ENCODE peak calls at places on chromosome 4, in nine cellular contexts. Q is epithelial cell of esophagus; H is keratinocyte; U is astrocyte of the spinal cord; R is neural crest cell; Y is nephron progenitor cell; K is CD8-positive, alpha-beta T cell; F is heart left ventricle; X is astrocyte of the cerebellum. E is an unnamed sample.

GRCh38 chr4:150256841-150257273 is 178.6 kb downstream of the DCLK2 start:
- DNase-seq in Q (peak), H (peak), U (no peak), R (peak), Y (no peak), K (no peak), F (no peak), X (no peak), E (no peak)

GRCh38 chr4:10625130-10625529 is 59.4 kb downstream of the CLNK start:
- DNase-seq in Q (no peak), H (no peak), U (peak), R (no peak), Y (no peak), K (no peak), F (no peak), X (no peak), E (no peak)

GRCh38 chr4:51906167-51906647 is 63.3 kb downstream of the DCUN1D4 start:
- DNase-seq in Q (no peak), H (no peak), U (no peak), R (no peak), Y (no peak), K (no peak), F (no peak), X (no peak), E (no peak)

GRCh38 chr4:66575024-66575696 is 904.9 kb upstream of the EPHA5 start:
- DNase-seq in Q (peak), H (no peak), U (peak), R (no peak), Y (no peak), K (no peak), F (no peak), X (peak), E (no peak)

GRCh38 chr4:42642136-42642797 is 14.6 kb downstream of the ATP8A1 start:
- DNase-seq in Q (no peak), H (no peak), U (no peak), R (no peak), Y (no peak), K (no peak), F (no peak), X (no peak), E (no peak)

GRCh38 chr4:17063870-17064269 is 165.4 kb upstream of the LDB2 start:
- DNase-seq in Q (no peak), H (no peak), U (peak), R (no peak), Y (no peak), K (no peak), F (no peak), X (no peak), E (no peak)

GRCh38 chr4:55216871-55217635 is 91.7 kb upstream of the KDR start:
- DNase-seq in Q (peak), H (no peak), U (no peak), R (no peak), Y (no peak), K (no peak), F (no peak), X (no peak), E (no peak)

GRCh38 chr4:73814679-73815078 is 21.8 kb upstream of the CXCL6 start:
- DNase-seq in Q (peak), H (no peak), U (no peak), R (no peak), Y (no peak), K (no peak), F (no peak), X (no peak), E (no peak)

GRCh38 chr4:189202182-189202868 is 738.3 kb upstream of the FRG1 start:
- DNase-seq in Q (peak), H (no peak), U (peak), R (peak), Y (peak), K (no peak), F (peak), X (peak), E (peak)

GRCh38 chr4:174408841-174409552 is 113.3 kb downstream of the HPGD start:
- DNase-seq in Q (no peak), H (no peak), U (no peak), R (no peak), Y (no peak), K (no peak), F (no peak), X (no peak), E (no peak)

GRCh38 chr4:175946472-175947116 is 119.0 kb upstream of the WDR17 start:
- DNase-seq in Q (no peak), H (no peak), U (no peak), R (no peak), Y (no peak), K (no peak), F (no peak), X (no peak), E (no peak)

GRCh38 chr4:14880805-14881204 is 121.5 kb upstream of the CPEB2 start:
- DNase-seq in Q (peak), H (no peak), U (no peak), R (no peak), Y (no peak), K (no peak), F (no peak), X (no peak), E (no peak)

GRCh38 chr4:106588906-106589305 is 220.3 kb upstream of the GIMD1 start:
- DNase-seq in Q (peak), H (no peak), U (no peak), R (no peak), Y (no peak), K (no peak), F (no peak), X (no peak), E (no peak)

GRCh38 chr4:185215261-185215660 is 5.9 kb downstream of the SNX25 start:
- DNase-seq in Q (no peak), H (no peak), U (no peak), R (no peak), Y (no peak), K (no peak), F (no peak), X (no peak), E (no peak)

GRCh38 chr4:156788782-156789181 is 182.8 kb downstream of the PDGFC start:
- DNase-seq in Q (no peak), H (no peak), U (no peak), R (no peak), Y (no peak), K (no peak), F (no peak), X (no peak), E (no peak)

GRCh38 chr4:11438647-11439046 is 10.0 kb upstream of the HS3ST1 start:
- DNase-seq in Q (peak), H (no peak), U (no peak), R (no peak), Y (no peak), K (no peak), F (no peak), X (no peak), E (no peak)

GRCh38 chr4:8856835-8857590 is 14.6 kb downstream of the HMX1 start:
- DNase-seq in Q (no peak), H (no peak), U (no peak), R (no peak), Y (no peak), K (no peak), F (no peak), X (no peak), E (no peak)

GRCh38 chr4:80026080-80026479 is 46.9 kb downstream of the ANTXR2 start:
- DNase-seq in Q (peak), H (no peak), U (no peak), R (no peak), Y (no peak), K (no peak), F (no peak), X (no peak), E (no peak)

GRCh38 chr4:3291969-3292570 is 751 bp upstream of the RGS12 start:
- DNase-seq in Q (peak), H (no peak), U (peak), R (peak), Y (peak), K (no peak), F (peak), X (no peak), E (peak)

GRCh38 chr4:93865650-93866049 is 37.1 kb downstream of the ATOH1 start:
- DNase-seq in Q (no peak), H (no peak), U (no peak), R (no peak), Y (no peak), K (no peak), F (no peak), X (no peak), E (no peak)
- TF ChIP-seq CTCF in Q (peak), H (no peak), U (no peak), R (peak), Y (peak), K (no peak), F (no peak), X (peak), E (peak)

DNA sequence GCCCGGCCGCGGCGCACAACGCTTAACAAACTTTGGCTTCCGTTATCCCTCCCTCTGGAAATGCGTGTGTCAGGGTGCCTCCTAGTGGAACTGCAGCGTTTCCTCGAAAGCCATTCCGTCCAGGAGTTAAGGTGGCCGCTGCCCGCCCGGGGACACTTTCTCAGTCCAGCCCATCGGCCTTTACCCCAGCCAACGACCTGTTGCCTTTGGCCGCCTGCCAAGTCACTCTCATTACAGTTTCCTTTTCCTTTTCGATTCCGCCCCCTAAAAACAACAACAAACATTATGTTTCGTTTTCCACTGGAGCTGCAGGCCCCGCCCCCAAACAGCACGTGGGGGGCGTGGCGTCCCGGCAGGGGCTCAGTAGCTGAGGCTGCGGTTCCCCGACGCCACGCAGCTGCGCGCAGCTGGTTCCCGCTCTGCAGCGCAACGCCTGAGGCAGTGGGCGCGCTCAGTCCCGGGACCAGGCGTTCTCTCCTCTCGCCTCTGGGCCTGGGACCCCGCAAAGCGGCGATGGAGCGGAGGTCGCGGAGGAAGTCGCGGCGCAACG is at the start of gene HERC5:
- DNase-seq in Q (peak), H (peak), U (peak), R (peak), Y (peak), K (peak), F (peak), X (peak), E (peak)
- TF ChIP-seq CTCF in Q (peak), H (peak), U (peak), R (peak), Y (peak), K (no peak), F (peak), X (peak), E (peak)

GRCh38 chr4:22999419-22999818 is 306.7 kb downstream of the GBA3 start:
- DNase-seq in Q (no peak), H (no peak), U (peak), R (no peak), Y (no peak), K (no peak), F (no peak), X (no peak), E (no peak)
- TF ChIP-seq CTCF in Q (no peak), H (no peak), U (peak), R (no peak), Y (no peak), K (no peak), F (no peak), X (peak), E (no peak)

GRCh38 chr4:5409237-5409636 is 299.1 kb downstream of the EVC2 start:
- DNase-seq in Q (peak), H (no peak), U (no peak), R (no peak), Y (no peak), K (no peak), F (no peak), X (no peak), E (no peak)

GRCh38 chr4:5412296-5412695 is 296.1 kb downstream of the EVC2 start:
- DNase-seq in Q (no peak), H (no peak), U (no peak), R (no peak), Y (no peak), K (no peak), F (no peak), X (no peak), E (peak)

DNA sequence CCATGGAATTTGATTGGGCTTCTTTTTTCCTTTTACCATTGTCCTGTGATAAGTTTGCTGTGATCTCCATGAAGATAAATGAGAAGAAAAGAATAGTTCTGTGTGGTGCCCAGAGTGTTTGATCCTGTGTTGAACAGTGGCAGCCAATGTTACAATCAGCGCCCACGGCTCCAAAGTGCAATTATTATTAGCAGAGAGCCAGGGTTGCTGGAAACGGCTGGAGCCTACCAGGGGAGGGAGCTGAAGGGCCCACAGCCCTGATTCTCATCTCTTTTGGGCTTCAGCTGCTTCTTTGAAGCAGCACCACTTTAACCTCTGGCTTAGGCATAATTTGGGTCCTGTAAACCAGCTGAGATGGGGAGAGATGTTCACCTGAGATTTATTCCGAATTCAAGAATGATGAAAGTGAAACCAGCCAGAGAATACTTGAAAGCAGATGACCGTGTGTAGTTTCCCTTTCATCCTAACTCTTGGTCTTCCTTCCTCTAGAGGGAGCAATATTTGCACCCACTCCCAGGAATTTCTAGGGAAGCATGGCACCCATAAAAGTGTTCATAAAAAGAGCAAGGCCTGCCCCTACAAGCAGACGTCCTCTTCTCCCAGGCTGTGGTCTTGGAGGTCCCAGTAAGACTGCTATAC is 298.3 kb downstream of the EVC2 start:
- DNase-seq in Q (no peak), H (no peak), U (no peak), R (no peak), Y (no peak), K (no peak), F (no peak), X (no peak), E (peak)
- TF ChIP-seq CTCF in Q (no peak), H (peak), U (no peak), R (no peak), Y (no peak), K (no peak), F (no peak), X (no peak), E (no peak)

DNA sequence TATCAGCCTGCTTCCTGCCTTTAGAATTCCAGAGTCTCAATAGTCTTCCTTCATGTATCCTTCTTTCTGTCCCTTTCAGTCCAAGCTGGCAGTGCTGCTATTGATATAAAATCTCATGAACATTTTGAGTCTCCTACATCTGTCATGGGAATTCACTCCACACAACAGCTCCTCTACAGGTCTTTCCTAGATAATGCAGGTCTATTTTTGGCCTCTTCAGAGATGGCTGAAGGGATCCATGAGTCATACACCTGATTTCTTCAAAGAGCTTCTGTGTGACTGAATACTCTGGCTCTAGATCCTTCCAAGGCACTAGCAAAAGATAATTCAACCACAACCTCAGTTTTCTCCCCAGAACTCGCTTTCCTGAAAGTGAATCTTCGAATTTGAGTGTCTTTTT is 115.4 kb downstream of the STPG2 start:
- DNase-seq in Q (peak), H (no peak), U (peak), R (no peak), Y (no peak), K (no peak), F (no peak), X (no peak), E (no peak)
- TF ChIP-seq CTCF in Q (peak), H (peak), U (peak), R (peak), Y (peak), K (no peak), F (no peak), X (peak), E (peak)

DNA sequence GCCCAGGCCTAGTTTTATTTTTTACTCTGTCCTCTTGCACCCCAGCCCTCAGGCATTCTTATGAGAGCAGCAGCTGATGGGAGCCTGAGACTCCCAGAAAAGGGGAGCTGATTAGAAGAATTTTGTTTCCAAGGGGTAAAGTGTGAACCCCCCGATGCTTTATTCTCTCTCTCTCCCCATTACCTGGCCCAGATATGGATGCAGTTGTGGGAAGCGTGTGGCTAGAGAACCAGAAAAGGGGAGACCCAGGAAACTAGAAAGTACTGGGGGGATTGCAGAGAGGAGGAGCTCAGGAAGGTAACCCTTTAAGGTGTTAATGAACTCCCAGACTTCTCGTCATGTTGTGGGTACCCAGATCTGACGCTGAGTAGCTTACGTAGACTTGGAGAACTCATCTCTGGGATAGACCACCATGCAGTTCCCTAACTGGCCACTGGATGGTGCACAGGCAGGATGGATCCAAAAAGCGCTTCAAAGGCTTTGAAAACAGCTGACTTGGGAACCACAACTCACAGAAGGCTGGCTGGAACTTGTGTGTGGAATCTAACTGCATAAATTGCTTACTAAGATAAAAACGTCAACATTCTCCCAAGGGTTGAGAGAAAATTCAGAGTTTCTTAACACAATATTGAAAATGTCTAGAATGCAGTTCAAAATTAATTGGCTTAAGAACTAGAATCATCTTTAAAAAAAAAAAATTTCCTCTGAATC is 64.7 kb downstream of the TBC1D14 start:
- DNase-seq in Q (peak), H (no peak), U (peak), R (peak), Y (peak), K (peak), F (peak), X (peak), E (no peak)
- TF ChIP-seq CTCF in Q (peak), H (peak), U (peak), R (peak), Y (peak), K (peak), F (peak), X (peak), E (peak)

DNA sequence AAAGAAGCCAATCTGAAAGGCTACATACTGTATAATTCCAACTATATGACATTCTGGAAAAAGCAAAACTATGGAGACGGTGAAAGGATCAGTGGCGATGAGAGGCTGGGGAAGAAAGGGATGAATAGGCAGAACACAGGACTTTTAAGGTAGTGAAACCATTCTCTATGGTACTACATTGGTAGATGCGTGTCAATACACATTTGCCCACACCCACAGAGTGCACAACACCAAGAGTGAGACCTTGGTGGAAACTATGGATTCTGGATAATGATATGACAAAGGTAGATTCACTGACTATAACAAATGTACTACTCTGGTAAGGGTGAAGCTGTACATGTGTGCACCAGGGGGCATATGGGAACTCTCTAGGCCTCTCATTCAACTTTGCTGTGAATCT is 134.5 kb downstream of the FBXW7 start:
- DNase-seq in Q (no peak), H (no peak), U (no peak), R (no peak), Y (no peak), K (no peak), F (no peak), X (no peak), E (no peak)
- TF ChIP-seq CTCF in Q (no peak), H (no peak), U (no peak), R (peak), Y (no peak), K (no peak), F (no peak), X (no peak), E (no peak)

GRCh38 chr4:83644677-83645639 is 109.0 kb downstream of the GPAT3 start:
- DNase-seq in Q (peak), H (peak), U (peak), R (peak), Y (peak), K (no peak), F (peak), X (peak), E (no peak)

GRCh38 chr4:83643036-83643435 is 107.1 kb downstream of the GPAT3 start:
- DNase-seq in Q (no peak), H (no peak), U (no peak), R (no peak), Y (no peak), K (no peak), F (no peak), X (no peak), E (no peak)

GRCh38 chr4:83636930-83637329 is 101.0 kb downstream of the GPAT3 start:
- DNase-seq in Q (no peak), H (no peak), U (no peak), R (no peak), Y (no peak), K (no peak), F (no peak), X (no peak), E (no peak)

GRCh38 chr4:83639849-83640493 is 104.1 kb downstream of the GPAT3 start:
- DNase-seq in Q (peak), H (peak), U (peak), R (peak), Y (peak), K (peak), F (peak), X (peak), E (no peak)
- TF ChIP-seq CTCF in Q (peak), H (peak), U (peak), R (peak), Y (peak), K (peak), F (peak), X (peak), E (peak)

GRCh38 chr4:143253156-143253555 is 68.4 kb downstream of the USP38 start:
- DNase-seq in Q (peak), H (no peak), U (no peak), R (no peak), Y (no peak), K (no peak), F (no peak), X (no peak), E (no peak)

GRCh38 chr4:143251781-143252180 is 67.1 kb downstream of the USP38 start:
- DNase-seq in Q (peak), H (peak), U (peak), R (no peak), Y (no peak), K (no peak), F (no peak), X (no peak), E (no peak)

GRCh38 chr4:143252478-143252877 is 67.8 kb downstream of the USP38 start:
- DNase-seq in Q (peak), H (no peak), U (no peak), R (no peak), Y (no peak), K (no peak), F (no peak), X (no peak), E (no peak)

GRCh38 chr4:143256456-143256855 is 71.7 kb downstream of the USP38 start:
- DNase-seq in Q (peak), H (no peak), U (no peak), R (no peak), Y (no peak), K (no peak), F (no peak), X (no peak), E (no peak)

GRCh38 chr4:143254479-143255216 is 69.9 kb downstream of the USP38 start:
- DNase-seq in Q (no peak), H (no peak), U (peak), R (no peak), Y (peak), K (no peak), F (no peak), X (no peak), E (no peak)
- TF ChIP-seq CTCF in Q (no peak), H (no peak), U (no peak), R (peak), Y (no peak), K (no peak), F (no peak), X (no peak), E (no peak)

E was measured in type B pancreatic cell.